ENCODE peak calls at places on chromosomes 12 and 14, in eight cellular contexts. P, K, S, R, L, I, G and J are unnamed samples.

GRCh38 chr12:25959069-25959961 is 833 bp downstream of the RASSF8 start:
- DNase-seq in P (peak; percentile 63), K (peak; percentile 27), S (no peak), R (no peak), L (peak; percentile 77), I (peak; percentile 27), G (peak; percentile 31), J (no peak)

GRCh38 chr12:22672951-22673350 is 48.0 kb downstream of the ETNK1 start:
- DNase-seq in P (no peak), K (no peak), S (no peak), R (no peak), L (no peak), I (no peak), G (no peak), J (no peak)

GRCh38 chr12:104448031-104448430 is 8.7 kb upstream of the CHST11 start:
- DNase-seq in P (no peak), K (no peak), S (no peak), R (no peak), L (no peak), I (no peak), G (no peak), J (no peak)

GRCh38 chr14:100573009-100573756 is 14.0 kb downstream of the BEGAIN start:
- DNase-seq in P (no peak), K (no peak), S (no peak), R (no peak), L (no peak), I (peak; percentile 74), G (no peak), J (no peak)

GRCh38 chr14:69997849-69998248 is 118.6 kb downstream of the SMOC1 start:
- DNase-seq in P (no peak), K (peak; percentile 65), S (no peak), R (peak; percentile 47), L (no peak), I (no peak), G (no peak), J (no peak)

GRCh38 chr14:28661171-28661772 is 105.3 kb upstream of the FOXG1 start:
- DNase-seq in P (peak; percentile 53), K (no peak), S (no peak), R (peak; percentile 16), L (no peak), I (no peak), G (no peak), J (no peak)

GRCh38 chr14:58572092-58572853 is 65.5 kb upstream of the DACT1 start:
- DNase-seq in P (no peak), K (no peak), S (no peak), R (peak; percentile 4), L (no peak), I (no peak), G (no peak), J (no peak)

GRCh38 chr12:4679711-4680110 is 30.8 kb downstream of the NDUFA9 start:
- DNase-seq in P (no peak), K (no peak), S (no peak), R (peak; percentile 5), L (no peak), I (no peak), G (no peak), J (no peak)

GRCh38 chr14:90820958-90821357 is 4.7 kb upstream of the TTC7B start:
- DNase-seq in P (no peak), K (peak; percentile 43), S (no peak), R (no peak), L (no peak), I (no peak), G (peak; percentile 27), J (no peak)

GRCh38 chr14:35637269-35637668 is 103.3 kb downstream of the INSM2 start:
- DNase-seq in P (no peak), K (no peak), S (no peak), R (no peak), L (no peak), I (no peak), G (no peak), J (no peak)

GRCh38 chr14:66624319-66624937 is 116.5 kb downstream of the GPHN start:
- DNase-seq in P (no peak), K (peak; percentile 71), S (no peak), R (peak; percentile 53), L (no peak), I (peak; percentile 60), G (peak; percentile 35), J (peak; percentile 35)

GRCh38 chr12:98579347-98579746 is 14.1 kb upstream of the SLC25A3 start:
- DNase-seq in P (no peak), K (no peak), S (no peak), R (no peak), L (no peak), I (no peak), G (no peak), J (no peak)

GRCh38 chr12:92553389-92553788 is 149.4 kb upstream of the PLEKHG7 start:
- DNase-seq in P (no peak), K (peak; percentile 42), S (no peak), R (no peak), L (peak; percentile 72), I (no peak), G (no peak), J (no peak)

GRCh38 chr12:20175704-20176388 is 192.5 kb upstream of the PDE3A start:
- DNase-seq in P (no peak), K (no peak), S (no peak), R (peak; percentile 3), L (no peak), I (no peak), G (no peak), J (no peak)

GRCh38 chr12:102406033-102406584 is 74.3 kb downstream of the IGF1 start:
- DNase-seq in P (no peak), K (peak; percentile 45), S (no peak), R (no peak), L (no peak), I (peak; percentile 46), G (peak; percentile 17), J (peak; percentile 42)

GRCh38 chr14:23167006-23167847 is 16.2 kb downstream of the SLC7A8 start:
- DNase-seq in P (no peak), K (no peak), S (no peak), R (no peak), L (no peak), I (no peak), G (no peak), J (no peak)

GRCh38 chr14:103021817-103022668 is 35.3 kb downstream of the CDC42BPB start:
- DNase-seq in P (no peak), K (no peak), S (no peak), R (no peak), L (no peak), I (no peak), G (no peak), J (no peak)

GRCh38 chr14:101109347-101109638 is 205.8 kb upstream of the RTL1 start:
- DNase-seq in P (no peak), K (peak; percentile 19), S (peak; percentile 66), R (no peak), L (no peak), I (no peak), G (no peak), J (no peak)

GRCh38 chr14:60650382-60650961 is 1.2 kb upstream of the SIX1 start:
- DNase-seq in P (no peak), K (no peak), S (no peak), R (no peak), L (no peak), I (no peak), G (no peak), J (no peak)

GRCh38 chr12:43896496-43896895 is 60.6 kb downstream of the TMEM117 start:
- DNase-seq in P (no peak), K (no peak), S (no peak), R (no peak), L (no peak), I (no peak), G (no peak), J (no peak)

GRCh38 chr12:43898474-43898873 is 62.6 kb downstream of the TMEM117 start:
- DNase-seq in P (no peak), K (no peak), S (no peak), R (no peak), L (no peak), I (no peak), G (no peak), J (no peak)

GRCh38 chr12:43899574-43899973 is 63.7 kb downstream of the TMEM117 start:
- DNase-seq in P (no peak), K (no peak), S (no peak), R (no peak), L (no peak), I (no peak), G (no peak), J (no peak)

GRCh38 chr12:43891856-43892574 is 56.1 kb downstream of the TMEM117 start:
- DNase-seq in P (no peak), K (no peak), S (no peak), R (peak; percentile 5), L (no peak), I (no peak), G (no peak), J (no peak)

GRCh38 chr12:43893670-43894069 is 57.8 kb downstream of the TMEM117 start:
- DNase-seq in P (no peak), K (no peak), S (no peak), R (no peak), L (no peak), I (no peak), G (no peak), J (no peak)
- TF ChIP-seq EP300 in P (no peak), K (no peak), S (no peak), R (no peak), L (no peak), I (no peak), G (no peak), J (no peak)

GRCh38 chr14:104110491-104111209 is 25.1 kb downstream of the ASPG start:
- DNase-seq in P (peak; percentile 45), K (peak; percentile 25), S (no peak), R (no peak), L (no peak), I (peak; percentile 87), G (peak; percentile 9), J (no peak)

GRCh38 chr14:104107611-104108569 is 22.4 kb downstream of the ASPG start:
- DNase-seq in P (peak; percentile 47), K (peak; percentile 51), S (no peak), R (no peak), L (peak; percentile 57), I (peak; percentile 54), G (peak; percentile 61), J (no peak)

GRCh38 chr14:104108570-104109060 is 23.1 kb downstream of the ASPG start:
- DNase-seq in P (peak; percentile 46), K (peak; percentile 26), S (no peak), R (no peak), L (peak; percentile 68), I (peak; percentile 27), G (peak; percentile 8), J (no peak)

GRCh38 chr14:104109731-104110361 is 24.3 kb downstream of the ASPG start:
- DNase-seq in P (no peak), K (peak; percentile 24), S (no peak), R (no peak), L (peak; percentile 59), I (no peak), G (no peak), J (no peak)

GRCh38 chr14:104109121-104109541 is 23.6 kb downstream of the ASPG start:
- DNase-seq in P (no peak), K (peak; percentile 24), S (no peak), R (no peak), L (peak; percentile 46), I (peak; percentile 21), G (no peak), J (no peak)
- H3K27me3 ChIP-seq in P (no peaks in the 10 kb centered on the region), K (no peaks in the 10 kb centered on the region), S (no peaks in the 10 kb centered on the region), R (peaks cover 15% of the 10 kb centered on the region), L (peaks cover 10% of the 10 kb centered on the region), I (no peaks in the 10 kb centered on the region), G (no peaks in the 10 kb centered on the region), J (peaks cover 8% of the 10 kb centered on the region)

GRCh38 chr12:78120866-78121590 is 290.3 kb downstream of the NAV3 start:
- DNase-seq in P (no peak), K (no peak), S (no peak), R (no peak), L (no peak), I (peak; percentile 35), G (no peak), J (no peak)
- TF ChIP-seq EP300 in P (no peak), K (no peak), S (no peak), R (no peak), L (no peak), I (no peak), G (no peak), J (no peak)

GRCh38 chr12:52826611-52827498 is 7.3 kb downstream of the KRT79 start:
- DNase-seq in P (no peak), K (no peak), S (no peak), R (peak; percentile 21), L (no peak), I (no peak), G (no peak), J (no peak)
- H3K27me3 ChIP-seq in P (no peaks in the 10 kb centered on the region), K (no peaks in the 10 kb centered on the region), S (no peaks in the 10 kb centered on the region), R (peaks cover 24% of the 10 kb centered on the region), L (no peaks in the 10 kb centered on the region), I (peaks cover 38% of the 10 kb centered on the region), G (no peaks in the 10 kb centered on the region), J (no peaks in the 10 kb centered on the region)